ENCODE peak calls at places on chromosome 2, in nine cellular contexts. P, E, J, D, L, Y, S, W and B are unnamed samples.

GRCh38 chr2:188610050-188610444 is 318.4 kb downstream of the GULP1 start:
- DNase-seq in P (no peak), E (no peak), J (no peak), D (no peak), L (no peak), Y (no peak), S (no peak), W (no peak), B (no peak)

GRCh38 chr2:8821276-8822217 is 15.9 kb downstream of the KIDINS220 start:
- DNase-seq in P (no peak), E (peak; percentile 85), J (peak; percentile 41), D (peak; percentile 63), L (no peak), Y (no peak), S (no peak), W (no peak), B (no peak)

GRCh38 chr2:135667045-135667444 is 74.6 kb upstream of the UBXN4 start:
- DNase-seq in P (no peak), E (no peak), J (no peak), D (no peak), L (no peak), Y (no peak), S (no peak), W (no peak), B (no peak)

GRCh38 chr2:216315817-216316603 is 56.3 kb downstream of the MARCHF4 start:
- DNase-seq in P (no peak), E (peak; percentile 21), J (no peak), D (no peak), L (no peak), Y (peak; percentile 54), S (no peak), W (peak; percentile 84), B (no peak)

GRCh38 chr2:95121495-95122196 is at the start of gene MRPS5:
- DNase-seq in P (peak; percentile 70), E (peak; percentile 76), J (peak; percentile 91), D (peak; percentile 88), L (peak; percentile 75), Y (peak; percentile 85), S (peak; percentile 90), W (peak; percentile 93), B (peak; percentile 83)

GRCh38 chr2:161796192-161796591 is 172.0 kb downstream of the SLC4A10 start:
- DNase-seq in P (no peak), E (peak; percentile 24), J (peak; percentile 47), D (no peak), L (no peak), Y (no peak), S (no peak), W (no peak), B (no peak)

GRCh38 chr2:10059552-10060335 is 16.4 kb downstream of the KLF11 start:
- DNase-seq in P (no peak), E (no peak), J (no peak), D (no peak), L (no peak), Y (no peak), S (no peak), W (no peak), B (no peak)

GRCh38 chr2:140814141-140814540 is 1316.7 kb downstream of the LRP1B start:
- DNase-seq in P (no peak), E (no peak), J (no peak), D (no peak), L (no peak), Y (no peak), S (no peak), W (no peak), B (no peak)

GRCh38 chr2:88692187-88692586 is 714 bp downstream of the RPIA start:
- DNase-seq in P (no peak), E (peak; percentile 21), J (peak; percentile 36), D (no peak), L (peak; percentile 2), Y (no peak), S (peak; percentile 31), W (peak; percentile 70), B (no peak)

GRCh38 chr2:34251578-34251977 is 652.5 kb upstream of the FAM98A start:
- DNase-seq in P (no peak), E (no peak), J (no peak), D (no peak), L (no peak), Y (no peak), S (no peak), W (no peak), B (no peak)

GRCh38 chr2:30231726-30232026 is 342 bp downstream of the LBH start:
- DNase-seq in P (no peak), E (no peak), J (no peak), D (no peak), L (no peak), Y (no peak), S (no peak), W (no peak), B (peak; percentile 49)

GRCh38 chr2:189372688-189373257 is 68.5 kb upstream of the WDR75 start:
- DNase-seq in P (no peak), E (no peak), J (no peak), D (no peak), L (no peak), Y (no peak), S (no peak), W (no peak), B (no peak)

GRCh38 chr2:214193943-214194342 is 216.9 kb upstream of the VWC2L start:
- DNase-seq in P (no peak), E (no peak), J (no peak), D (no peak), L (no peak), Y (no peak), S (no peak), W (no peak), B (no peak)

GRCh38 chr2:111121028-111121872 is 536 bp downstream of the BCL2L11 start:
- DNase-seq in P (peak; percentile 21), E (no peak), J (peak; percentile 53), D (peak; percentile 58), L (no peak), Y (peak; percentile 25), S (peak; percentile 37), W (peak; percentile 83), B (peak; percentile 25)

GRCh38 chr2:16294791-16295190 is 354.4 kb downstream of the MYCN start:
- DNase-seq in P (no peak), E (no peak), J (no peak), D (no peak), L (no peak), Y (no peak), S (no peak), W (no peak), B (no peak)

GRCh38 chr2:186820303-186820702 is 28.7 kb downstream of the ZSWIM2 start:
- DNase-seq in P (no peak), E (no peak), J (no peak), D (no peak), L (no peak), Y (no peak), S (no peak), W (no peak), B (no peak)

GRCh38 chr2:37656512-37657423 is 14.7 kb downstream of the CDC42EP3 start:
- DNase-seq in P (no peak), E (no peak), J (no peak), D (no peak), L (no peak), Y (no peak), S (no peak), W (peak; percentile 93), B (no peak)

GRCh38 chr2:38113999-38114708 is 38.2 kb upstream of the CYP1B1 start:
- DNase-seq in P (no peak), E (peak; percentile 95), J (no peak), D (no peak), L (no peak), Y (no peak), S (no peak), W (no peak), B (no peak)

GRCh38 chr2:102514061-102514785 is 41.2 kb downstream of the SLC9A4 start:
- DNase-seq in P (no peak), E (peak; percentile 94), J (no peak), D (no peak), L (no peak), Y (no peak), S (no peak), W (no peak), B (no peak)

GRCh38 chr2:142918624-142919023 is 41.2 kb downstream of the KYNU start:
- DNase-seq in P (no peak), E (no peak), J (no peak), D (no peak), L (no peak), Y (no peak), S (no peak), W (no peak), B (no peak)

GRCh38 chr2:109690822-109691541 is 76.8 kb downstream of the SOWAHC start:
- DNase-seq in P (no peak), E (no peak), J (no peak), D (peak; percentile 33), L (no peak), Y (no peak), S (peak; percentile 26), W (no peak), B (no peak)

GRCh38 chr2:134410831-134411231 is 157.0 kb downstream of the MGAT5 start:
- DNase-seq in P (no peak), E (peak; percentile 33), J (no peak), D (no peak), L (no peak), Y (no peak), S (no peak), W (no peak), B (no peak)
- H3K9me3 ChIP-seq in P (no peaks in the 10 kb centered on the region), E (no peaks in the 10 kb centered on the region), J (no peaks in the 10 kb centered on the region), D (no peaks in the 10 kb centered on the region), L (no peaks in the 10 kb centered on the region), Y (no peaks in the 10 kb centered on the region), S (no peaks in the 10 kb centered on the region), W (no peaks in the 10 kb centered on the region), B (no peaks in the 10 kb centered on the region)

GRCh38 chr2:5315512-5315911 is 376.7 kb upstream of the SOX11 start:
- DNase-seq in P (no peak), E (no peak), J (no peak), D (no peak), L (no peak), Y (peak; percentile 96), S (no peak), W (no peak), B (no peak)
- H3K9me3 ChIP-seq in P (no peaks in the 10 kb centered on the region), E (no peaks in the 10 kb centered on the region), J (no peaks in the 10 kb centered on the region), D (no peaks in the 10 kb centered on the region), L (no peaks in the 10 kb centered on the region), Y (no peaks in the 10 kb centered on the region), S (no peaks in the 10 kb centered on the region), W (no peaks in the 10 kb centered on the region), B (no peaks in the 10 kb centered on the region)

GRCh38 chr2:118521960-118522359 is 325.5 kb downstream of the EN1 start:
- DNase-seq in P (no peak), E (no peak), J (no peak), D (no peak), L (no peak), Y (no peak), S (no peak), W (no peak), B (no peak)
- H3K9me3 ChIP-seq in P (peaks cover 3% of the 10 kb centered on the region), E (no peaks in the 10 kb centered on the region), J (no peaks in the 10 kb centered on the region), D (peaks cover 6% of the 10 kb centered on the region), L (no peaks in the 10 kb centered on the region), Y (peaks cover 6% of the 10 kb centered on the region), S (no peaks in the 10 kb centered on the region), W (peaks cover 17% of the 10 kb centered on the region), B (peaks cover 8% of the 10 kb centered on the region)

GRCh38 chr2:4168834-4169233 is 465.5 kb downstream of the DCDC2C start:
- DNase-seq in P (no peak), E (no peak), J (no peak), D (no peak), L (no peak), Y (no peak), S (no peak), W (no peak), B (no peak)

GRCh38 chr2:4175343-4175742 is 472.0 kb downstream of the DCDC2C start:
- DNase-seq in P (no peak), E (no peak), J (no peak), D (no peak), L (no peak), Y (no peak), S (no peak), W (no peak), B (no peak)

GRCh38 chr2:4174796-4175195 is 471.4 kb downstream of the DCDC2C start:
- DNase-seq in P (no peak), E (no peak), J (no peak), D (no peak), L (no peak), Y (no peak), S (no peak), W (no peak), B (no peak)
- H3K9me3 ChIP-seq in P (peaks cover 7% of the 10 kb centered on the region), E (peaks cover 2% of the 10 kb centered on the region), J (no peaks in the 10 kb centered on the region), D (peaks cover 14% of the 10 kb centered on the region), L (peaks cover 15% of the 10 kb centered on the region), Y (peaks cover 11% of the 10 kb centered on the region), S (no peaks in the 10 kb centered on the region), W (peaks cover 8% of the 10 kb centered on the region), B (no peaks in the 10 kb centered on the region)